ENCODE peak calls at places on chromosomes 1 and 21, in ten cellular contexts. G, W, J, B, T, K, R, P, C and A are unnamed samples.

GRCh38 chr1:6252374-6252710 is 8.4 kb downstream of the HES3 start:
- ATAC-seq in G (no peak), W (no peak), J (no peak), B (no peak), T (no peak), K (no peak), R (no peak), P (no peak), C (no peak), A (no peak)

GRCh38 chr1:231871878-231872277 is 245.3 kb downstream of the DISC1 start:
- ATAC-seq in G (no peak), W (no peak), J (no peak), B (no peak), T (peak; percentile 39), K (no peak), R (no peak), P (no peak), C (peak; percentile 67), A (no peak)

GRCh38 chr1:214364335-214364734 is 83.4 kb downstream of the SMYD2 start:
- ATAC-seq in G (peak; percentile 77), W (peak; percentile 63), J (no peak), B (no peak), T (no peak), K (no peak), R (peak; percentile 81), P (no peak), C (no peak), A (peak; percentile 30)

GRCh38 chr1:241950390-241950789 is 7.2 kb upstream of the BECN2 start:
- ATAC-seq in G (no peak), W (no peak), J (no peak), B (no peak), T (no peak), K (no peak), R (no peak), P (no peak), C (no peak), A (no peak)

GRCh38 chr1:175225805-175226129 is 33.2 kb upstream of the KIAA0040 start:
- ATAC-seq in G (no peak), W (no peak), J (peak; percentile 36), B (no peak), T (no peak), K (no peak), R (no peak), P (no peak), C (no peak), A (no peak)

GRCh38 chr1:64136296-64136695 is 67.1 kb upstream of the UBE2U start:
- ATAC-seq in G (no peak), W (no peak), J (no peak), B (no peak), T (no peak), K (no peak), R (no peak), P (no peak), C (no peak), A (no peak)

GRCh38 chr21:37257967-37258877 is 8.9 kb downstream of the VPS26C start:
- ATAC-seq in G (peak; percentile 53), W (peak; percentile 68), J (no peak), B (peak; percentile 85), T (peak; percentile 87), K (peak; percentile 77), R (peak; percentile 75), P (peak; percentile 82), C (peak; percentile 76), A (peak; percentile 60)

GRCh38 chr1:7335224-7335879 is 435.7 kb upstream of the VAMP3 start:
- ATAC-seq in G (no peak), W (no peak), J (no peak), B (no peak), T (no peak), K (no peak), R (no peak), P (peak; percentile 80), C (no peak), A (no peak)

GRCh38 chr1:183267646-183268431 is 81.8 kb downstream of the LAMC2 start:
- ATAC-seq in G (peak; percentile 65), W (peak; percentile 76), J (no peak), B (no peak), T (no peak), K (no peak), R (peak; percentile 43), P (no peak), C (no peak), A (peak; percentile 89)

GRCh38 chr1:234315588-234315987 is 57.7 kb upstream of the COA6 start:
- ATAC-seq in G (no peak), W (no peak), J (no peak), B (peak; percentile 62), T (peak; percentile 55), K (no peak), R (no peak), P (no peak), C (no peak), A (no peak)

GRCh38 chr1:76291186-76291585 is 216.6 kb downstream of the ST6GALNAC3 start:
- ATAC-seq in G (no peak), W (no peak), J (no peak), B (no peak), T (no peak), K (no peak), R (no peak), P (no peak), C (no peak), A (no peak)

GRCh38 chr1:87129606-87130005 is 199.1 kb upstream of the LMO4 start:
- ATAC-seq in G (peak; percentile 71), W (peak; percentile 58), J (no peak), B (no peak), T (no peak), K (no peak), R (peak; percentile 45), P (no peak), C (no peak), A (peak; percentile 59)

GRCh38 chr1:86648255-86648654 is 56.1 kb upstream of the SH3GLB1 start:
- ATAC-seq in G (no peak), W (no peak), J (peak; percentile 66), B (no peak), T (no peak), K (no peak), R (no peak), P (no peak), C (no peak), A (no peak)

GRCh38 chr1:230147253-230148193 is 80.5 kb downstream of the GALNT2 start:
- ATAC-seq in G (peak; percentile 3), W (no peak), J (no peak), B (no peak), T (no peak), K (no peak), R (peak; percentile 47), P (peak; percentile 32), C (no peak), A (no peak)

GRCh38 chr1:245197911-245198379 is 43.2 kb downstream of the KIF26B start:
- ATAC-seq in G (no peak), W (no peak), J (no peak), B (no peak), T (no peak), K (no peak), R (no peak), P (no peak), C (no peak), A (no peak)

GRCh38 chr21:41407541-41408460 is 18.2 kb upstream of the MX1 start:
- ATAC-seq in G (no peak), W (no peak), J (no peak), B (no peak), T (no peak), K (no peak), R (no peak), P (no peak), C (no peak), A (no peak)

GRCh38 chr1:68178821-68179490 is 53.4 kb downstream of the WLS start:
- ATAC-seq in G (no peak), W (no peak), J (no peak), B (peak; percentile 61), T (peak; percentile 81), K (no peak), R (no peak), P (no peak), C (no peak), A (no peak)

GRCh38 chr21:40074198-40074597 is 207.0 kb downstream of the PCP4 start:
- ATAC-seq in G (peak; percentile 88), W (peak; percentile 85), J (no peak), B (no peak), T (no peak), K (no peak), R (peak; percentile 86), P (no peak), C (no peak), A (no peak)

GRCh38 chr1:150572918-150573647 is 6.3 kb downstream of the MCL1 start:
- ATAC-seq in G (no peak), W (no peak), J (no peak), B (peak; percentile 17), T (no peak), K (no peak), R (no peak), P (no peak), C (no peak), A (no peak)